ENCODE peak calls at places on chromosomes 16 and 17, in five cellular contexts. L is tibial artery, U is A549, V is WTC11, N is Calu3. O is an unnamed sample.

GRCh38 chr17:82282239-82283207 is 9.0 kb upstream of the CSNK1D start:
- DNase-seq in V (no peak), N (no peak), U (no peak), L (no peak), O (no peak)

GRCh38 chr17:75319818-75320691 is 30.8 kb upstream of the SLC25A19 start:
- DNase-seq in V (no peak), U (no peak), L (no peak), N (no peak), O (no peak)

GRCh38 chr17:74231846-74232713 is 18.7 kb downstream of the TTYH2 start:
- DNase-seq in L (no peak), V (no peak), U (no peak), N (no peak), O (no peak)

GRCh38 chr17:7858487-7858832 is 657 bp downstream of the CYB5D1 start:
- DNase-seq in L (peak), N (peak), V (peak), U (peak), O (peak)

GRCh38 chr16:81544691-81545365 is 100.2 kb downstream of the CMIP start:
- DNase-seq in V (no peak), N (no peak), L (no peak), U (no peak), O (no peak)

GRCh38 chr16:19488213-19488640 is 33.7 kb downstream of the GDE1 start:
- DNase-seq in N (no peak), V (peak), L (no peak), U (no peak), O (no peak)

GRCh38 chr17:4204676-4205075 is 59.1 kb downstream of the ANKFY1 start:
- DNase-seq in V (no peak), U (no peak), L (peak), N (no peak), O (no peak)

GRCh38 chr17:42720996-42721583 is 23.8 kb downstream of the EZH1 start:
- DNase-seq in U (peak), L (no peak), N (peak), V (no peak), O (no peak)

GRCh38 chr17:39144414-39144813 is 7.0 kb downstream of the PLXDC1 start:
- DNase-seq in N (peak), V (no peak), L (peak), U (no peak), O (no peak)

GRCh38 chr17:82110298-82110697 is 12.3 kb upstream of the FASN start:
- DNase-seq in L (no peak), N (peak), V (no peak), U (peak), O (no peak)

GRCh38 chr17:65228734-65229390 is 91.7 kb downstream of the RGS9 start:
- DNase-seq in N (no peak), L (no peak), V (no peak), U (no peak), O (no peak)

GRCh38 chr16:27286446-27286845 is 17.9 kb upstream of the NSMCE1 start:
- DNase-seq in N (peak), V (no peak), L (no peak), U (peak), O (no peak)

GRCh38 chr17:76716834-76717205 is 6.1 kb upstream of the MXRA7 start:
- DNase-seq in N (no peak), V (no peak), U (no peak), L (peak), O (no peak)

GRCh38 chr17:20987511-20987910 is 55.3 kb downstream of the USP22 start:
- DNase-seq in V (no peak), U (no peak), N (no peak), L (peak), O (no peak)
- TF ChIP-seq CTCF in V (no peak), U (no peak), N (no peak), L (no peak), O (no peak)

GRCh38 chr16:30065112-30065942 is at the start of gene ALDOA:
- DNase-seq in V (peak), N (peak), U (peak), L (peak), O (peak)
- TF ChIP-seq CTCF in V (no peak), N (no peak), U (no peak), L (no peak), O (no peak)

GRCh38 chr16:30606004-30606403 is 4.2 kb downstream of the ZNF689 start:
- DNase-seq in V (no peak), L (no peak), U (no peak), N (no peak), O (no peak)

GRCh38 chr16:30615358-30616076 is 5.3 kb upstream of the ZNF689 start:
- DNase-seq in U (peak), V (peak), L (no peak), N (peak), O (peak)

GRCh38 chr16:30605148-30605547 is 5.0 kb downstream of the ZNF689 start:
- DNase-seq in U (no peak), V (no peak), L (no peak), N (no peak), O (no peak)

GRCh38 chr16:30609002-30609927 is 924 bp downstream of the ZNF689 start:
- DNase-seq in U (peak), N (peak), L (peak), V (peak), O (peak)

DNA sequence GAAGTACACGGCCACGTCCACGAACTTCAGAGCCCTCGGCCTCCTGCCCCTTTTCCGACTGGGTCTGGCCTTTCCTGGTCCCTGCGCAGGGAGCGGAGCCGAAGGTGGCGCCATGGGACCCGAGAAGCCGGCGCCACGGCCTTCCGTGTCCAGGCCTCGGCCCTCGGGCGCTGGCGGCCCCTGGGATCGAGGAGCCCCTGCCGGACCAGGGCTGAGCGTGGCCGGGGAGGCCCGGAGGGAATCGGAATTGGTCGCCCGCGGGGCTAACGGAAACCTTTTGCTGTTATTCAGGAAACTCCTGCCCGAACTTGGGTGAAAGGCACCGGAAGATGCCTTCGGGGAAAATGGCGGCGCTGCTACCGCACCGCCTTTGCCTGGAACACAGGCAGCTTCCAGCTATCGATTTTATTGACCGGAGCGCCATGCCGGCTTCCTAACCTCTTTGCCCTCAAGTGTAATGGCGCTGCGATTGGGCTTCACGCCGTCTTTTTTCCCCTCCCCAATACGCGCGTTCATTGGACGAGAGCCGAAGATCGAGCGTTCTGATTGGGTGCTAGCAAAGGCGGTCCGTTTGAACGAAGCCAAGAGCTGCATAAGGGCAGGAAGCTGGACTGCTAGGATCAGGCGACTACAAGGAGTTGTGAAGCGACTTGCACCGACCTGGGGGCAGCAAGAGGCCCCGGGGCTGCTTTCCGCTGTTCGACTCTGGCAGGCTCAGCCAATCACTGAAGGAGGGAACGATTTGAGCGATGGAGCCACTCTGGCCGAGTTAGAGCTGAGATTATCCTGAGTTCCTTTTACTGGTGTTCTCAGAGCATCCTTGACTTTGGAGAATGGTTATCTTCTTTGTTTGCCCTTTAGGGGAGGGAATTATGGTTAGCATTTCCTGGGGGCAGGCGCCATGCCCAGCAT is at the start of gene ZNF689:
- DNase-seq in V (peak), N (peak), U (peak), L (peak), O (peak)
- TF ChIP-seq CTCF in V (no peak), N (no peak), U (no peak), L (no peak), O (no peak)

GRCh38 chr16:87305505-87306391 is 11.4 kb downstream of the C16orf95 start:
- DNase-seq in L (no peak), U (no peak), V (peak), N (peak), O (no peak)
- TF ChIP-seq CTCF in L (no peak), U (no peak), V (no peak), N (no peak), O (no peak)

DNA sequence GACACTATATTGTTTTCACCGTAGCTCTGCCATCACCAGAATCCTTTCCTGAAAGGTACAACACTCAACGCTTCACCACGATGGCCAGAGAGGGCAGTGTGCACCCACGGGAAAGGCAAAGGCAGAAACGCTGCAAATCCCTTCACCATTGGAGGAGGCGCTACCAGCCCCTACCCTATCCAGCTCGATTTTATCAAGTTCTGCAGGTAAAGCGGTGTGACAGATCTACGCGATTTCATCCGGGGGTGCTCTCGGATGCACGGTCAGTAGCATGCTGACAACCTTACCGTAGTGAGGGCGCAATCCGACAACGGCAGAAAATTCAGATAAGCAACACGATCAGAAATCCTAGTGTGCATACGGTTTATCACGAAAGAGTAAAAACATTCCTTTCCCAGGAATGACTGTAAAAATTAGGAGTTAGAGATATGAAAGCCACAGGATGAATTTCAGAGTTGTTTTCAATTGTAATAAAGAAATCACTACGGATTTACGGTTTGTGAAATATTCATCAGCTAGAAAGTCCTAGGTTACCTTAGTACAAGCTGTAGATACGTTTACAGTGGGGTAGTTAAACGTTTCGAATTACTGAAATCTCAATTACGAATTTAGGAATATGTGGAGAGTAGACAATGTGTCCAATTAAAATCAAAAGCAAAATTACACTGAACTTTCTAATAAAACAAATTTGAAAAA is 1.8 kb downstream of the NETO2 start:
- DNase-seq in V (peak), L (peak), N (peak), U (peak), O (peak)
- TF ChIP-seq CTCF in V (peak), L (peak), N (peak), U (peak), O (peak)

DNA sequence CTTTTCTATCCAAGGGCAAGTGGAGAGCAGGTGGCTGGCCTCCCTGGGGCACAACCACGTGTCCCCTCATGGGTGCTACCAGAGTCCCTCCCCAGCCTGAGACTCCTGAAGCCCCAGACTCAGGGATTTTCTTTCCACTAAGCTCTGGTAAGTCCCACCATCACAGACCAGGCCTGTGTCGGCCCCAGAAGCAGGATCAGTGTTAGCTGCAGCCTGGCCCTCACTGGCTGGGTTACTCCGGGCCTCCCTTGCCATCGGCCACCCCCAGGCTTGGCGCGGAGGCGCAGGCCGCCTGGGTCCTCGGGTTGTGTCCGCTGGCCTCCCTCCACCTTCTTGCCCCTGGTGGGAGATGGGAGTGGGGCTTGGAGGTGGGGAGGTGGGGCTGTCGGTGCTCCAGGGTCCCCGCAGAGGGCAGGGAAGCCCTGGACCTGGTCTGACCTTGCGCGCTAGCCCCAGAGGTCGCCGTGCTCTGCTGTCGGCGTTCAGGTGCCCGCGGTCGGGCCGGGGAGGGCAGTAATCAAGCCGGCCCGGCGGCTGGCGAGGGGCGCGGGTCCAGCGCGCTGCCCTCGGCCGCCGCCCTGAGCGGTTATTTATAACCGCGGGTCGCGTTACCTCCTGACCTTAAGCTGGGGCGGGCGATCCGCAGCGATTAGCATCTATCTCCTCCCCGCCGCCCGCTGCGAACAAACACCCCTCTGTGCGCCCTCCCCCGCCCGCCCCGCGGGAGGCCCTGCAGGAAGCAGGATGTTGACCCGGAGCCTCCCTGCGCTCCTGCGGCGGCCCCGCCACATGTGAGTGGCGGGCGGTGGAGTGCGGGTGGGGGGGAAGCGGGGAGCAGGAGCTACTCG is 78.1 kb upstream of the TOB1 start:
- DNase-seq in L (peak), V (peak), N (peak), U (peak), O (peak)
- TF ChIP-seq CTCF in L (no peak), V (no peak), N (no peak), U (no peak), O (no peak)

GRCh38 chr16:52492789-52493357 is 54.1 kb downstream of the TOX3 start:
- DNase-seq in L (no peak), U (no peak), V (no peak), N (no peak), O (no peak)

GRCh38 chr16:52497067-52497816 is 49.7 kb downstream of the TOX3 start:
- DNase-seq in N (no peak), L (no peak), U (no peak), V (no peak), O (no peak)

GRCh38 chr16:52494145-52494544 is 52.8 kb downstream of the TOX3 start:
- DNase-seq in V (no peak), L (no peak), U (no peak), N (no peak), O (no peak)

GRCh38 chr16:52496051-52496876 is 50.7 kb downstream of the TOX3 start:
- DNase-seq in N (no peak), L (no peak), U (no peak), V (no peak), O (no peak)

GRCh38 chr16:52494621-52495020 is 52.3 kb downstream of the TOX3 start:
- DNase-seq in L (no peak), U (no peak), V (no peak), N (no peak), O (no peak)
- TF ChIP-seq CTCF in L (no peak), U (no peak), V (no peak), N (no peak), O (no peak)

DNA sequence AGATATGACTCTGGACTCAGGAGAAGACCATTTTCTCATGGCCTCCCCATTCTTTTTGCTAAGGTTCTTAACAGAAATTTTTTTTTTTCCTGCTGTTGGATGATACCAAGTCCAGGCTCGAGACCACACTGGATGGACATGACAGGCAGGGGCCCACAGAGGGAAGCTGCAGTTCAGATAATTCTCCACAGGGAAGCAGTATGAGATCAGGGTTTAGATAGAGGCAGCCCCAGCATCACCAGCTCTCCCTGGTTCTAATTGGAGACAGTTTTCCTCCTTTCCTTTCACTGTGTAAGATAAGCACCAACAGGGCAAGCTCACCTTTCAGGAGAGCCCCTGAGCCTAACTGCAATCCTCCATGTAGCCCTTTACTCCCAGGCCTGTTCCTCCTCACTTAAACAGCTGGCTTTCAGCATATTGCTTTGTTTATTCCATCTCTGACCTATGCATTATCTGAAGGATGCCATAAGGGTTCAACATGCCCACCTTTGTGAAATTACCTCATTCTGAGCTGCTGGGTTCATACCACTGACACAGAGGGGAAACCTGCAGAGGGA is 108.1 kb downstream of the SNX11 start:
- DNase-seq in L (no peak), N (peak), U (peak), V (peak), O (peak)
- TF ChIP-seq CTCF in L (peak), N (peak), U (peak), V (peak), O (peak)

GRCh38 chr16:20807822-20808207 is 1.5 kb downstream of the REXO5 start:
- DNase-seq in N (no peak), V (no peak), U (no peak), L (no peak), O (no peak)

GRCh38 chr16:20803561-20804214 is 2.6 kb downstream of the ERI2 start:
- DNase-seq in L (no peak), N (no peak), V (no peak), U (no peak), O (no peak)

GRCh38 chr16:20803192-20803560 is 3.1 kb downstream of the ERI2 start:
- DNase-seq in U (no peak), L (no peak), N (no peak), V (no peak), O (no peak)

GRCh38 chr16:20801278-20801677 is 5.0 kb downstream of the ERI2 start:
- DNase-seq in U (no peak), V (no peak), L (no peak), N (no peak), O (no peak)

DNA sequence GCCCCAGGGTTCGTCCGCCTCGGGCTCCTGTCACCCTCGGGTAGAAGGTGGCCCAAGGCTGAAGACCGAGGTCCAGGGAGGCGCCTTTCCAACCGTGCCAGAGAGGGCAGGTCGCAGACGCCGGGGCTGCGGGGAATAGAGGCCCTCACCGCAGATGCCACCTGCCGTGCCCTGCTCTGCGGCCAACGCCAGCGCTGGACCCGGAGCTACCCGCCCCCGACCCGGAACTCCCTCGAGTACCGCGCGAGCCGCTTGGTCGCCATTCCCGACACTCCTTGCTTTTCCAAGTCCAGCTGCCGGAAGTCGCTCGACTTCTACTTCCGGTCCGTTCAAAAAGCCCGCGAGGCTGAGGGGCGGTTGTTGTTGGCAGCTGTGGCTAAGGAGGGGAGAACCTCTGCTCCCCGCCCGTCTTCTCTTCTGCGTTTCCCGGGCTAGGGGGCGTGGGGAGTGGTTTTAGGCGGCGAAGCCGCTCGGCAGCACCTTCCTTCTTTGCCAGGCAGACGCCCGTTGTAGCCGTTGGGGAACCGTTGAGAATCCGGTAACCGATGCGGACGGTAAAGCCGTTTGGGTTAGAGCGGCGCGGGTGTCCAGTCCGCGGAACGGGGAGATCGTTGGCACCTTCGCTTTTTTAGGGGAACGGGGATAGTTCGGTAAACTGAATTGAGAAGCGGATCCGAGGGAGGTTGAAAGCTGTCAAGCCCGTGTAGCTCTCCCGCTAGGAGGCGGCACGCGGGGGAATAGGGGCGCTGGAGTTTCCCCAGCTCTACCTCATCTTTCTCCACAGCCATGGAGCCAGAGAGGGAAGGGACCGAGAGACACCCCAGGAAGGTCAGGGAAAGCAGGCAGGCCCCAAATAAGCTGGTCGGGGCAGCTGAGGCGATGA is at the start of the genes ERI2 and REXO5:
- DNase-seq in U (peak), V (peak), N (peak), L (peak), O (peak)
- TF ChIP-seq CTCF in U (peak), V (no peak), N (peak), L (peak), O (peak)